ENCODE peak calls at places on chromosomes 6 and 20, in ten cellular contexts. One of them, this sample, is unnamed.

GRCh38 chr6:77487808-77488425 is 24.6 kb upstream of the HTR1B start:
- DNase-seq in A549: no peak
- DNase-seq in naive thymus-derived CD4-positive, alpha-beta T cell: no peak
- DNase-seq in heart right ventricle: no peak
- DNase-seq in fibroblast of lung: no peak
- DNase-seq in ovary: no peak
- DNase-seq in mesendoderm: no peak
- DNase-seq in breast epithelium: no peak
- DNase-seq in GM23338: no peak
- DNase-seq in CD8-positive, alpha-beta T cell: no peak
- DNase-seq in this sample: no peak

GRCh38 chr6:66605971-66606370 is 898.9 kb upstream of the EYS start:
- DNase-seq in GM23338: no peak
- DNase-seq in CD8-positive, alpha-beta T cell: no peak
- DNase-seq in mesendoderm: no peak
- DNase-seq in A549: no peak
- DNase-seq in naive thymus-derived CD4-positive, alpha-beta T cell: no peak
- DNase-seq in ovary: no peak
- DNase-seq in heart right ventricle: no peak
- DNase-seq in breast epithelium: no peak
- DNase-seq in fibroblast of lung: peak
- DNase-seq in this sample: no peak

GRCh38 chr6:166335378-166336366 is 6.7 kb downstream of the SFT2D1 start:
- DNase-seq in fibroblast of lung: no peak
- DNase-seq in A549: no peak
- DNase-seq in heart right ventricle: no peak
- DNase-seq in CD8-positive, alpha-beta T cell: no peak
- DNase-seq in breast epithelium: no peak
- DNase-seq in GM23338: no peak
- DNase-seq in naive thymus-derived CD4-positive, alpha-beta T cell: no peak
- DNase-seq in mesendoderm: no peak
- DNase-seq in ovary: no peak
- DNase-seq in this sample: no peak

GRCh38 chr6:129555206-129555832 is 154.7 kb downstream of the ARHGAP18 start:
- DNase-seq in ovary: no peak
- DNase-seq in GM23338: peak
- DNase-seq in heart right ventricle: no peak
- DNase-seq in fibroblast of lung: peak
- DNase-seq in breast epithelium: no peak
- DNase-seq in mesendoderm: peak
- DNase-seq in CD8-positive, alpha-beta T cell: no peak
- DNase-seq in naive thymus-derived CD4-positive, alpha-beta T cell: no peak
- DNase-seq in A549: no peak
- DNase-seq in this sample: no peak

GRCh38 chr6:35302604-35303218 is 5.1 kb downstream of the DEF6 start:
- DNase-seq in CD8-positive, alpha-beta T cell: peak
- DNase-seq in ovary: no peak
- DNase-seq in fibroblast of lung: peak
- DNase-seq in mesendoderm: peak
- DNase-seq in breast epithelium: no peak
- DNase-seq in GM23338: peak
- DNase-seq in A549: no peak
- DNase-seq in naive thymus-derived CD4-positive, alpha-beta T cell: peak
- DNase-seq in heart right ventricle: peak
- DNase-seq in this sample: no peak

GRCh38 chr6:170111816-170112582 is 178.9 kb downstream of the DLL1 start:
- DNase-seq in naive thymus-derived CD4-positive, alpha-beta T cell: no peak
- DNase-seq in fibroblast of lung: no peak
- DNase-seq in A549: no peak
- DNase-seq in heart right ventricle: no peak
- DNase-seq in ovary: peak
- DNase-seq in CD8-positive, alpha-beta T cell: no peak
- DNase-seq in breast epithelium: peak
- DNase-seq in mesendoderm: peak
- DNase-seq in GM23338: no peak
- DNase-seq in this sample: peak

GRCh38 chr6:123829302-123829953 is 25.8 kb downstream of the NKAIN2 start:
- DNase-seq in fibroblast of lung: peak
- DNase-seq in naive thymus-derived CD4-positive, alpha-beta T cell: no peak
- DNase-seq in A549: peak
- DNase-seq in ovary: no peak
- DNase-seq in GM23338: no peak
- DNase-seq in breast epithelium: no peak
- DNase-seq in mesendoderm: peak
- DNase-seq in CD8-positive, alpha-beta T cell: no peak
- DNase-seq in heart right ventricle: no peak
- DNase-seq in this sample: no peak

GRCh38 chr6:44682987-44683779 is 295.7 kb downstream of the CDC5L start:
- DNase-seq in naive thymus-derived CD4-positive, alpha-beta T cell: no peak
- DNase-seq in GM23338: no peak
- DNase-seq in ovary: no peak
- DNase-seq in breast epithelium: no peak
- DNase-seq in heart right ventricle: no peak
- DNase-seq in mesendoderm: no peak
- DNase-seq in CD8-positive, alpha-beta T cell: no peak
- DNase-seq in A549: no peak
- DNase-seq in fibroblast of lung: no peak
- DNase-seq in this sample: no peak

GRCh38 chr20:17885544-17885943 is 83.0 kb downstream of the SNX5 start:
- DNase-seq in fibroblast of lung: no peak
- DNase-seq in naive thymus-derived CD4-positive, alpha-beta T cell: no peak
- DNase-seq in heart right ventricle: no peak
- DNase-seq in A549: no peak
- DNase-seq in ovary: no peak
- DNase-seq in breast epithelium: no peak
- DNase-seq in CD8-positive, alpha-beta T cell: no peak
- DNase-seq in mesendoderm: no peak
- DNase-seq in GM23338: no peak
- DNase-seq in this sample: no peak

GRCh38 chr6:13357551-13358075 is 29.3 kb upstream of the TBC1D7 start:
- DNase-seq in fibroblast of lung: peak
- DNase-seq in A549: no peak
- DNase-seq in naive thymus-derived CD4-positive, alpha-beta T cell: no peak
- DNase-seq in CD8-positive, alpha-beta T cell: no peak
- DNase-seq in mesendoderm: no peak
- DNase-seq in ovary: no peak
- DNase-seq in heart right ventricle: no peak
- DNase-seq in breast epithelium: no peak
- DNase-seq in GM23338: peak
- DNase-seq in this sample: no peak

GRCh38 chr6:13352165-13352564 is 23.8 kb upstream of the TBC1D7 start:
- DNase-seq in fibroblast of lung: no peak
- DNase-seq in heart right ventricle: no peak
- DNase-seq in A549: no peak
- DNase-seq in ovary: no peak
- DNase-seq in naive thymus-derived CD4-positive, alpha-beta T cell: no peak
- DNase-seq in breast epithelium: no peak
- DNase-seq in CD8-positive, alpha-beta T cell: no peak
- DNase-seq in GM23338: no peak
- DNase-seq in mesendoderm: no peak
- DNase-seq in this sample: no peak

GRCh38 chr6:13355043-13355945 is 27.0 kb upstream of the TBC1D7 start:
- DNase-seq in heart right ventricle: no peak
- DNase-seq in CD8-positive, alpha-beta T cell: no peak
- DNase-seq in GM23338: no peak
- DNase-seq in ovary: no peak
- DNase-seq in A549: no peak
- DNase-seq in naive thymus-derived CD4-positive, alpha-beta T cell: peak
- DNase-seq in fibroblast of lung: peak
- DNase-seq in mesendoderm: peak
- DNase-seq in breast epithelium: no peak
- DNase-seq in this sample: no peak

GRCh38 chr6:13355969-13356368 is 27.6 kb upstream of the TBC1D7 start:
- DNase-seq in ovary: no peak
- DNase-seq in mesendoderm: no peak
- DNase-seq in A549: no peak
- DNase-seq in fibroblast of lung: no peak
- DNase-seq in naive thymus-derived CD4-positive, alpha-beta T cell: peak
- DNase-seq in GM23338: no peak
- DNase-seq in heart right ventricle: no peak
- DNase-seq in breast epithelium: no peak
- DNase-seq in CD8-positive, alpha-beta T cell: no peak
- DNase-seq in this sample: no peak

GRCh38 chr6:13354331-13355042 is 26.1 kb upstream of the TBC1D7 start:
- DNase-seq in naive thymus-derived CD4-positive, alpha-beta T cell: no peak
- DNase-seq in ovary: no peak
- DNase-seq in mesendoderm: peak
- DNase-seq in A549: no peak
- DNase-seq in CD8-positive, alpha-beta T cell: no peak
- DNase-seq in heart right ventricle: no peak
- DNase-seq in fibroblast of lung: peak
- DNase-seq in breast epithelium: no peak
- DNase-seq in GM23338: no peak
- DNase-seq in this sample: no peak
- H3K27ac ChIP-seq in naive thymus-derived CD4-positive, alpha-beta T cell: peak
- H3K27ac ChIP-seq in ovary: no peak
- H3K27ac ChIP-seq in mesendoderm: no peak
- H3K27ac ChIP-seq in A549: peak
- H3K27ac ChIP-seq in CD8-positive, alpha-beta T cell: no peak
- H3K27ac ChIP-seq in heart right ventricle: peak
- H3K27ac ChIP-seq in fibroblast of lung: peak
- H3K27ac ChIP-seq in breast epithelium: peak
- H3K27ac ChIP-seq in GM23338: no peak
- H3K27ac ChIP-seq in this sample: no peak

DNA sequence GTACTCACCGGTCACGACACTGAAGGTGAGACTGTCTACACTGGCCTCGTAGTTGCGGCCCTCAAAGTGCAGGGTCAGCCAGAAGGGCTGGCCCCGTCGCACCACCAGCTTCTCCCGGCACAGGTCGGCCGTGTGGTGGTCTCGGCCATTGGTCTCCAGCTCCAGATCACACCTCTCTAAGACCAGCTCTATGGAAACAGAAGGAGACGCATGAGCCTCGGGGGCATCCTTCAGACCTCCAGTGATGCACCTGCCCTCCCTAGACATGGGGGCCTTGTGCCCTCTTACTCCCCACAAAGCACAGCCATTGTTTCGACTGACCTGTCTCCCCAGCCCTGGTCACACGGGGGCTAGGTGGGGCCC is 3.7 kb downstream of the TGM2 start:
- DNase-seq in A549: no peak
- DNase-seq in breast epithelium: no peak
- DNase-seq in fibroblast of lung: no peak
- DNase-seq in mesendoderm: no peak
- DNase-seq in CD8-positive, alpha-beta T cell: no peak
- DNase-seq in naive thymus-derived CD4-positive, alpha-beta T cell: no peak
- DNase-seq in heart right ventricle: no peak
- DNase-seq in ovary: no peak
- DNase-seq in GM23338: no peak
- DNase-seq in this sample: no peak
- H3K27ac ChIP-seq in A549: peak
- H3K27ac ChIP-seq in breast epithelium: no peak
- H3K27ac ChIP-seq in fibroblast of lung: no peak
- H3K27ac ChIP-seq in mesendoderm: no peak
- H3K27ac ChIP-seq in CD8-positive, alpha-beta T cell: no peak
- H3K27ac ChIP-seq in naive thymus-derived CD4-positive, alpha-beta T cell: no peak
- H3K27ac ChIP-seq in heart right ventricle: peak
- H3K27ac ChIP-seq in ovary: no peak
- H3K27ac ChIP-seq in GM23338: no peak
- H3K27ac ChIP-seq in this sample: no peak

GRCh38 chr6:85092224-85092623 is 327.8 kb upstream of the TBX18 start:
- DNase-seq in A549: no peak
- DNase-seq in heart right ventricle: no peak
- DNase-seq in fibroblast of lung: no peak
- DNase-seq in CD8-positive, alpha-beta T cell: no peak
- DNase-seq in breast epithelium: no peak
- DNase-seq in mesendoderm: peak
- DNase-seq in naive thymus-derived CD4-positive, alpha-beta T cell: no peak
- DNase-seq in ovary: no peak
- DNase-seq in GM23338: no peak
- DNase-seq in this sample: no peak

GRCh38 chr6:85085875-85086274 is 321.5 kb upstream of the TBX18 start:
- DNase-seq in naive thymus-derived CD4-positive, alpha-beta T cell: no peak
- DNase-seq in breast epithelium: no peak
- DNase-seq in GM23338: no peak
- DNase-seq in fibroblast of lung: no peak
- DNase-seq in A549: no peak
- DNase-seq in mesendoderm: no peak
- DNase-seq in ovary: no peak
- DNase-seq in heart right ventricle: no peak
- DNase-seq in CD8-positive, alpha-beta T cell: no peak
- DNase-seq in this sample: no peak

DNA sequence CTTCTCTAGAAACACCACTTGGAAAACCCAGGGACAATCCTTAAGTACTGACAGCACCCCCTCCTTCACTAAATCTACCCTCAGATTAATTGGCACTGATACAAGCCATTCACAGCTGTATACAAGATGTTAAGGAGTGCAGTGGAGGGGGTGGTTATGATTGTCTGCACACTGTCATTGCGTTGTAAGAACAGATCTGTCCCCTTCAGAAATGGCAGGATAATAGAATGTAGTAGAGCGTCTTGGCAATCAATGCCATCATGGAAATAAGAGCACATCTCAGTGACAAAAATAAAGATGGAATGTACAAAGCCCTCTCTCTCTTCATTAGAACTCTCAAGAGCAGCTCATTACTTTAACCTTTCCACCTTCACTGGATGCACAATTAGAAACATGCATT is 324.9 kb upstream of the TBX18 start:
- DNase-seq in fibroblast of lung: no peak
- DNase-seq in ovary: no peak
- DNase-seq in breast epithelium: no peak
- DNase-seq in A549: no peak
- DNase-seq in CD8-positive, alpha-beta T cell: no peak
- DNase-seq in GM23338: no peak
- DNase-seq in heart right ventricle: no peak
- DNase-seq in naive thymus-derived CD4-positive, alpha-beta T cell: no peak
- DNase-seq in mesendoderm: no peak
- DNase-seq in this sample: no peak
- H3K27ac ChIP-seq in fibroblast of lung: no peak
- H3K27ac ChIP-seq in ovary: no peak
- H3K27ac ChIP-seq in breast epithelium: no peak
- H3K27ac ChIP-seq in A549: no peak
- H3K27ac ChIP-seq in CD8-positive, alpha-beta T cell: no peak
- H3K27ac ChIP-seq in GM23338: no peak
- H3K27ac ChIP-seq in heart right ventricle: no peak
- H3K27ac ChIP-seq in naive thymus-derived CD4-positive, alpha-beta T cell: no peak
- H3K27ac ChIP-seq in mesendoderm: no peak
- H3K27ac ChIP-seq in this sample: no peak

GRCh38 chr20:8510808-8511207 is 378.7 kb downstream of the PLCB1 start:
- DNase-seq in heart right ventricle: no peak
- DNase-seq in ovary: no peak
- DNase-seq in GM23338: no peak
- DNase-seq in mesendoderm: no peak
- DNase-seq in CD8-positive, alpha-beta T cell: no peak
- DNase-seq in breast epithelium: no peak
- DNase-seq in naive thymus-derived CD4-positive, alpha-beta T cell: no peak
- DNase-seq in A549: no peak
- DNase-seq in fibroblast of lung: no peak
- DNase-seq in this sample: no peak
- H3K27ac ChIP-seq in heart right ventricle: no peak
- H3K27ac ChIP-seq in ovary: no peak
- H3K27ac ChIP-seq in GM23338: no peak
- H3K27ac ChIP-seq in mesendoderm: no peak
- H3K27ac ChIP-seq in CD8-positive, alpha-beta T cell: no peak
- H3K27ac ChIP-seq in breast epithelium: no peak
- H3K27ac ChIP-seq in naive thymus-derived CD4-positive, alpha-beta T cell: no peak
- H3K27ac ChIP-seq in A549: no peak
- H3K27ac ChIP-seq in fibroblast of lung: no peak
- H3K27ac ChIP-seq in this sample: no peak

GRCh38 chr6:25441658-25442276 is 162.6 kb downstream of the CARMIL1 start:
- DNase-seq in ovary: no peak
- DNase-seq in fibroblast of lung: no peak
- DNase-seq in GM23338: no peak
- DNase-seq in heart right ventricle: no peak
- DNase-seq in naive thymus-derived CD4-positive, alpha-beta T cell: peak
- DNase-seq in A549: no peak
- DNase-seq in breast epithelium: no peak
- DNase-seq in mesendoderm: no peak
- DNase-seq in CD8-positive, alpha-beta T cell: no peak
- DNase-seq in this sample: no peak
- H3K27ac ChIP-seq in ovary: no peak
- H3K27ac ChIP-seq in fibroblast of lung: no peak
- H3K27ac ChIP-seq in GM23338: no peak
- H3K27ac ChIP-seq in heart right ventricle: no peak
- H3K27ac ChIP-seq in naive thymus-derived CD4-positive, alpha-beta T cell: peak
- H3K27ac ChIP-seq in A549: no peak
- H3K27ac ChIP-seq in breast epithelium: no peak
- H3K27ac ChIP-seq in mesendoderm: no peak
- H3K27ac ChIP-seq in CD8-positive, alpha-beta T cell: peak
- H3K27ac ChIP-seq in this sample: no peak